ENCODE peak calls at places on chromosomes 2 and 18, in six cellular contexts. T is AG09309, K is KBM-7, Z is ecto neural progenitor cell, Q is ELR, B is caudate nucleus. O is an unnamed sample.

GRCh38 chr2:240872317-240873097 is 3.9 kb downstream of the AGXT start:
- DNase-seq in T (no peak), K (no peak), Z (peak), Q (no peak), B (no peak), O (no peak)

GRCh38 chr2:40455661-40456060 is 3.8 kb upstream of the SLC8A1 start:
- DNase-seq in T (no peak), K (peak), Z (no peak), Q (peak), B (no peak), O (no peak)

GRCh38 chr2:72150961-72151356 is 3.3 kb upstream of the CYP26B1 start:
- DNase-seq in T (no peak), K (no peak), Z (peak), Q (no peak), B (no peak), O (no peak)

GRCh38 chr2:235444101-235444597 is 49.7 kb upstream of the AGAP1 start:
- DNase-seq in T (no peak), K (no peak), Z (no peak), Q (no peak), B (no peak), O (no peak)

GRCh38 chr2:216936954-216937357 is 77.1 kb upstream of the TNP1 start:
- DNase-seq in T (no peak), K (no peak), Z (no peak), Q (no peak), B (no peak), O (no peak)

GRCh38 chr18:40063488-40063887 is 1891.5 kb upstream of the PIK3C3 start:
- DNase-seq in T (no peak), K (no peak), Z (no peak), Q (no peak), B (no peak), O (no peak)

GRCh38 chr18:6781846-6782245 is 52.3 kb downstream of the ARHGAP28 start:
- DNase-seq in T (no peak), K (no peak), Z (no peak), Q (no peak), B (no peak), O (no peak)

GRCh38 chr2:229164545-229165249 is 106.4 kb downstream of the PID1 start:
- DNase-seq in T (no peak), K (no peak), Z (no peak), Q (peak), B (no peak), O (no peak)

GRCh38 chr2:225104971-225105370 is 62.7 kb upstream of the DOCK10 start:
- DNase-seq in T (no peak), K (no peak), Z (no peak), Q (peak), B (no peak), O (no peak)